ENCODE peak calls at places on chromosomes 16 and 17, in four cellular contexts. One of them, this sample, is unnamed.

GRCh38 chr17:36877774-36878173 is 59.5 kb upstream of the LHX1 start:
- DNase-seq in NCI-H146: no peak
- DNase-seq in stimulated activated CD8-positive, alpha-beta memory T cell treated with anti-CD3 and anti-CD28 coated beads, Interleukin-7, amount 100 ng/mL, for 24 hours: no peak
- DNase-seq in T follicular helper cell: no peak
- DNase-seq in this sample: no peak

GRCh38 chr17:46877466-46877865 is 26.1 kb downstream of the WNT9B start:
- DNase-seq in NCI-H146: no peak
- DNase-seq in stimulated activated CD8-positive, alpha-beta memory T cell treated with anti-CD3 and anti-CD28 coated beads, Interleukin-7, amount 100 ng/mL, for 24 hours: no peak
- DNase-seq in T follicular helper cell: no peak
- DNase-seq in this sample: no peak

GRCh38 chr17:39208136-39208535 is 8.1 kb downstream of the RPL19 start:
- DNase-seq in NCI-H146: no peak
- DNase-seq in stimulated activated CD8-positive, alpha-beta memory T cell treated with anti-CD3 and anti-CD28 coated beads, Interleukin-7, amount 100 ng/mL, for 24 hours: no peak
- DNase-seq in T follicular helper cell: no peak
- DNase-seq in this sample: no peak

GRCh38 chr16:25063865-25064264 is 47.7 kb upstream of the LCMT1 start:
- DNase-seq in NCI-H146: no peak
- DNase-seq in stimulated activated CD8-positive, alpha-beta memory T cell treated with anti-CD3 and anti-CD28 coated beads, Interleukin-7, amount 100 ng/mL, for 24 hours: no peak
- DNase-seq in T follicular helper cell: no peak
- DNase-seq in this sample: no peak

GRCh38 chr17:82566129-82566995 is 46.8 kb downstream of the FOXK2 start:
- DNase-seq in NCI-H146: peak
- DNase-seq in stimulated activated CD8-positive, alpha-beta memory T cell treated with anti-CD3 and anti-CD28 coated beads, Interleukin-7, amount 100 ng/mL, for 24 hours: no peak
- DNase-seq in T follicular helper cell: no peak
- DNase-seq in this sample: no peak

GRCh38 chr16:25553711-25554436 is 137.9 kb upstream of the HS3ST4 start:
- DNase-seq in NCI-H146: no peak
- DNase-seq in stimulated activated CD8-positive, alpha-beta memory T cell treated with anti-CD3 and anti-CD28 coated beads, Interleukin-7, amount 100 ng/mL, for 24 hours: no peak
- DNase-seq in T follicular helper cell: no peak
- DNase-seq in this sample: no peak

GRCh38 chr17:4626734-4627256 is 14.7 kb downstream of the ALOX15 start:
- DNase-seq in NCI-H146: no peak
- DNase-seq in stimulated activated CD8-positive, alpha-beta memory T cell treated with anti-CD3 and anti-CD28 coated beads, Interleukin-7, amount 100 ng/mL, for 24 hours: no peak
- DNase-seq in T follicular helper cell: no peak
- DNase-seq in this sample: no peak

GRCh38 chr17:9979463-9979995 is 74.5 kb upstream of the RCVRN start:
- DNase-seq in NCI-H146: no peak
- DNase-seq in stimulated activated CD8-positive, alpha-beta memory T cell treated with anti-CD3 and anti-CD28 coated beads, Interleukin-7, amount 100 ng/mL, for 24 hours: no peak
- DNase-seq in T follicular helper cell: no peak
- DNase-seq in this sample: no peak

GRCh38 chr16:51242281-51242994 is 91.4 kb upstream of the SALL1 start:
- DNase-seq in NCI-H146: no peak
- DNase-seq in stimulated activated CD8-positive, alpha-beta memory T cell treated with anti-CD3 and anti-CD28 coated beads, Interleukin-7, amount 100 ng/mL, for 24 hours: no peak
- DNase-seq in T follicular helper cell: no peak
- DNase-seq in this sample: no peak

GRCh38 chr17:79983456-79983855 is 52.2 kb downstream of the TBC1D16 start:
- DNase-seq in NCI-H146: no peak
- DNase-seq in stimulated activated CD8-positive, alpha-beta memory T cell treated with anti-CD3 and anti-CD28 coated beads, Interleukin-7, amount 100 ng/mL, for 24 hours: no peak
- DNase-seq in T follicular helper cell: no peak
- DNase-seq in this sample: no peak

GRCh38 chr17:45147581-45148182 is 593 bp upstream of the HEXIM1 start:
- DNase-seq in NCI-H146: peak
- DNase-seq in stimulated activated CD8-positive, alpha-beta memory T cell treated with anti-CD3 and anti-CD28 coated beads, Interleukin-7, amount 100 ng/mL, for 24 hours: peak
- DNase-seq in T follicular helper cell: peak
- DNase-seq in this sample: peak

GRCh38 chr17:3803308-3803640 is 2.3 kb upstream of the ITGAE start:
- DNase-seq in NCI-H146: no peak
- DNase-seq in stimulated activated CD8-positive, alpha-beta memory T cell treated with anti-CD3 and anti-CD28 coated beads, Interleukin-7, amount 100 ng/mL, for 24 hours: no peak
- DNase-seq in T follicular helper cell: no peak
- DNase-seq in this sample: no peak

GRCh38 chr17:79850571-79851460 is 11.6 kb upstream of the CBX4 start:
- DNase-seq in NCI-H146: no peak
- DNase-seq in stimulated activated CD8-positive, alpha-beta memory T cell treated with anti-CD3 and anti-CD28 coated beads, Interleukin-7, amount 100 ng/mL, for 24 hours: no peak
- DNase-seq in T follicular helper cell: no peak
- DNase-seq in this sample: no peak